ENCODE peak calls at places on chromosome 7, in four cellular contexts. J is A549, K is GM12878, P is HepG2. B is an unnamed sample.

GRCh38 chr7:69189406-69189805 is 408.9 kb upstream of the AUTS2 start:
- DNase-seq in J (no peak), K (no peak), P (no peak), B (no peak)

GRCh38 chr7:73602721-73603651 is 21.3 kb downstream of the MLXIPL start:
- DNase-seq in J (no peak), K (no peak), P (no peak), B (no peak)

GRCh38 chr7:107224374-107224773 is 55.6 kb downstream of the HBP1 start:
- DNase-seq in J (no peak), K (no peak), P (no peak), B (no peak)

GRCh38 chr7:199465-200249 is 7.3 kb downstream of the FAM20C start:
- DNase-seq in J (no peak), K (no peak), P (peak), B (no peak)

GRCh38 chr7:42262907-42263466 is 26.0 kb upstream of the GLI3 start:
- DNase-seq in J (no peak), K (no peak), P (no peak), B (no peak)

GRCh38 chr7:8490391-8490790 is 57.0 kb downstream of the NXPH1 start:
- DNase-seq in J (no peak), K (no peak), P (no peak), B (no peak)

GRCh38 chr7:88224596-88225275 is 4.9 kb upstream of the SRI start:
- DNase-seq in J (no peak), K (no peak), P (no peak), B (no peak)

GRCh38 chr7:27143950-27144798 is 693 bp upstream of the HOXA5 start:
- DNase-seq in J (no peak), K (no peak), P (no peak), B (no peak)

GRCh38 chr7:44981035-44981706 is 2.4 kb upstream of the MYO1G start:
- DNase-seq in J (no peak), K (no peak), P (no peak), B (no peak)

GRCh38 chr7:44982535-44982923 is 3.7 kb upstream of the MYO1G start:
- DNase-seq in J (no peak), K (no peak), P (no peak), B (no peak)

GRCh38 chr7:44983742-44984477 is 5.1 kb upstream of the MYO1G start:
- DNase-seq in J (no peak), K (no peak), P (no peak), B (no peak)

GRCh38 chr7:44984478-44984758 is 5.6 kb upstream of the MYO1G start:
- DNase-seq in J (no peak), K (no peak), P (no peak), B (no peak)

DNA sequence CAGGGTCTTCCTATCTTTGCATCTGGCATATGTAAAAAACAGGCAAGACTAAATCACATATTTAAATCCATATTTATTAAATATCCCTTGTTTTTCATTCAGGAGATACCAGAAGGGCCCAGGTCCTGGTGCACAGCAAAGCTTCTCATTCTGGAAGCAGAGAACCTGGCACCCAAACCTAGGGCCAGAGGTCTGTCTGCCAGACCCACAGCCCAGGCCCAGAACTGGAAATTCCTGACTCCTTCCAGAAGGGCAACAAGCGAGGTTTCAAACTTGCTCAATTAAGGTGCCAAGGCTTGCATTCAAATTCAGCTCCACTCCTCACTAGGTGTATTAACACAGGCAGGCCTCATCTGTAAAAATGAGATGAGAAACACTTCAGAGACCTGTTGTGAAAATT is 4.2 kb upstream of the MYO1G start:
- DNase-seq in J (no peak), K (no peak), P (no peak), B (no peak)
- TF ChIP-seq CHD4 in J (no peak), K (no peak), P (no peak), B (no peak)

DNA sequence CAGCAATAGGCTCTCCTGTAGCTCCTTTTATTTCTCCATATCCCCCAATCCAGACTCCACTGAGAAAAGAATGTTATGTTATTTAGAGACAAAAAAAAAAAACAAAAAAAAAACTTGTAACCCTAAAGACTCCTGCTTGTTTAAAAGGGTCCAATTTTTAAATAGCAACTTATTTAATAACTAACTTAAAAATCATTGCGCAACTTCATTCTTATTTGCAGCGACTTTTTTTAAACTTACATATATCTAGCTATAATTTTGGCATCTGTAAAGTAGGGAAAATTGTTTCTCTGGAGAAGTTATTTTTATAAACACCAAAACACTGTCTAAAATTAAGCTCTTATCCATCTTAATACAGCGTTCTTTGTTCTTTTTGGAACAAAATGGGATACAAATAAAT is 59.0 kb upstream of the ZC3HAV1 start:
- DNase-seq in J (no peak), K (no peak), P (no peak), B (no peak)
- TF ChIP-seq CHD4 in J (no peak), K (no peak), P (no peak), B (no peak)

GRCh38 chr7:41107938-41108448 is 594.9 kb downstream of the INHBA start:
- DNase-seq in J (peak), K (peak), P (peak), B (no peak)
- TF ChIP-seq CHD4 in J (no peak), K (no peak), P (no peak), B (no peak)

GRCh38 chr7:115319536-115319935 is 397.6 kb downstream of the MDFIC start:
- DNase-seq in J (no peak), K (no peak), P (no peak), B (no peak)
- TF ChIP-seq CHD4 in J (no peak), K (no peak), P (no peak), B (no peak)

B was measured in K562.